ENCODE peak calls at places on chromosomes 13 and 19, in nine cellular contexts. K is H9; O is nucleus accumbens; A is naive thymus-derived CD4-positive, alpha-beta T cell; T is choroid plexus epithelial cell; P is stimulated activated CD8-positive, alpha-beta memory T cell treated with anti-CD3 and anti-CD28 coated beads, Interleukin-7, amount 100 ng/mL, for 4 hours; S is C1 segment of cervical spinal cord; F is activated CD4-positive, alpha-beta T cell treated with anti-CD3 and anti-CD28 coated beads, Interleukin-2, amount 50 U/mL, for 1 hour; V is activated T-cell treated with anti-CD3 and anti-CD28 coated beads, Interleukin-2, amount 50 U/mL, for 72 hours. L is an unnamed sample.

GRCh38 chr19:6501740-6502648 is at the start of gene TUBB4A:
- DNase-seq in K (peak), O (peak), A (no peak), T (no peak), P (peak), S (peak), F (peak), V (peak), L (no peak)

GRCh38 chr19:14265285-14266036 is 59.5 kb upstream of the ADGRL1 start:
- DNase-seq in K (peak), O (no peak), A (no peak), T (no peak), P (no peak), S (no peak), F (no peak), V (no peak), L (no peak)

GRCh38 chr13:43755844-43756243 is 30.9 kb downstream of the ENOX1 start:
- DNase-seq in K (no peak), O (no peak), A (no peak), T (no peak), P (no peak), S (no peak), F (no peak), V (no peak), L (no peak)

GRCh38 chr19:51887522-51888498 is at the start of gene ZNF577:
- DNase-seq in K (peak), O (peak), A (peak), T (peak), P (peak), S (peak), F (peak), V (peak), L (peak)

GRCh38 chr13:107421028-107421427 is 794.3 kb downstream of the LIG4 start:
- DNase-seq in K (no peak), O (no peak), A (no peak), T (peak), P (no peak), S (no peak), F (no peak), V (no peak), L (no peak)

GRCh38 chr19:30719189-30719990 is 347.2 kb downstream of the ZNF536 start:
- DNase-seq in K (peak), O (peak), A (no peak), T (peak), P (no peak), S (peak), F (no peak), V (peak), L (peak)

GRCh38 chr13:110308377-110309158 is 1.5 kb downstream of the COL4A2 start:
- DNase-seq in K (peak), O (no peak), A (no peak), T (peak), P (no peak), S (no peak), F (no peak), V (no peak), L (peak)

GRCh38 chr19:14337510-14337909 is 43.7 kb upstream of the ADGRE5 start:
- DNase-seq in K (peak), O (no peak), A (peak), T (peak), P (no peak), S (no peak), F (peak), V (peak), L (peak)

GRCh38 chr13:67466569-67466968 is 236.4 kb upstream of the PCDH9 start:
- DNase-seq in K (no peak), O (no peak), A (no peak), T (no peak), P (no peak), S (no peak), F (no peak), V (no peak), L (no peak)

GRCh38 chr13:113853518-113854237 is 10.2 kb downstream of the GAS6 start:
- DNase-seq in K (peak), O (no peak), A (no peak), T (peak), P (no peak), S (no peak), F (no peak), V (no peak), L (no peak)

L was measured in LHCN-M2.